ENCODE peak calls at places on chromosomes 12 and 14, in four cellular contexts. Y is transverse colon, H is HepG2, T is stomach. C is an unnamed sample.

GRCh38 chr12:93803408-93803807 is 126.2 kb downstream of the CRADD start:
- DNase-seq in Y (no peak), H (no peak), T (no peak), C (no peak)

GRCh38 chr12:81815611-81816010 is 56.5 kb upstream of the PPFIA2 start:
- DNase-seq in Y (no peak), H (no peak), T (no peak), C (no peak)

GRCh38 chr12:115979351-115979750 is 298.1 kb downstream of the MED13L start:
- DNase-seq in Y (no peak), H (no peak), T (no peak), C (no peak)

GRCh38 chr12:98354520-98354919 is 160.9 kb upstream of the TMPO start:
- DNase-seq in Y (no peak), H (no peak), T (no peak), C (no peak)

GRCh38 chr12:93829073-93829472 is 151.9 kb downstream of the CRADD start:
- DNase-seq in Y (no peak), H (no peak), T (no peak), C (no peak)

GRCh38 chr14:24425704-24426103 is 3.8 kb downstream of the CBLN3 start:
- DNase-seq in Y (no peak), H (peak), T (no peak), C (no peak)

GRCh38 chr12:14384783-14385638 is 19.5 kb downstream of the ATF7IP start:
- DNase-seq in Y (peak), H (peak), T (peak), C (no peak)

GRCh38 chr12:91327889-91328288 is 145.3 kb upstream of the DCN start:
- DNase-seq in Y (no peak), H (no peak), T (no peak), C (no peak)

GRCh38 chr12:57517187-57517586 is 3.1 kb downstream of the DDIT3 start:
- DNase-seq in Y (no peak), H (no peak), T (no peak), C (no peak)

GRCh38 chr12:109764776-109765492 is 51.3 kb downstream of the FAM222A start:
- DNase-seq in Y (no peak), H (no peak), T (peak), C (no peak)

GRCh38 chr12:123288751-123289346 is 17.2 kb upstream of the CDK2AP1 start:
- DNase-seq in Y (no peak), H (no peak), T (no peak), C (no peak)
- TF ChIP-seq EP300 in Y (no peak), H (no peak), T (no peak), C (no peak)

GRCh38 chr12:104137175-104137901 is 672 bp downstream of the NFYB start:
- DNase-seq in Y (peak), H (peak), T (peak), C (no peak)
- TF ChIP-seq POLR2A in Y (no peak), H (peak), T (no peak), C (no peak)

GRCh38 chr12:122974892-122975789 is at the start of gene OGFOD2:
- DNase-seq in Y (peak), H (peak), T (peak), C (peak)
- TF ChIP-seq POLR2AphosphoS5 in Y (peak), H (no peak), T (peak), C (peak)

DNA sequence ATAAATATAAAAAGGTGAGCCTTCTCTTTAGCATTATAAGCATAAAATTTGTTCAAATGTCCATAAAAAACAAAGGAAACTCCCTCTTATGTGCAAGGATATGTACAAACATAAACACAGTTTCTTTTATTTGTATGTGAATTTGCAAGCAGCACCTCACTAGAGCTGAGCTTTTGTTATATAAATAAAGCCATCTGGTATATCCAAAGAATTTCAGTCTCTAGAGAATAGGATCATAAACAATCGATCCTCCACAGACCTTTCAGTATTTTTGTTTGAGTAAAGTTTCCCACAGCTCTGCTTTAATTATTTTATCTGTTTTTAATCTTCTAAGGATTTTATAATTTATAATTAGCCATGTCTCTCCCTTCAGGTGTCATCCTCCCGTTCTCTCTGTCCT is 89.2 kb downstream of the OTOGL start:
- DNase-seq in Y (no peak), H (no peak), T (no peak), C (no peak)
- TF ChIP-seq EP300 in Y (no peak), H (no peak), T (no peak), C (no peak)

GRCh38 chr12:95874452-95874851 is 15.7 kb downstream of the SNRPF start:
- DNase-seq in Y (no peak), H (no peak), T (no peak), C (no peak)
- TF ChIP-seq POLR2A in Y (no peak), H (no peak), T (no peak), C (no peak)

C was measured in esophagus muscularis mucosa.